ENCODE peak calls at places on chromosomes 1 and 21, in four cellular contexts. S, E, I and A are unnamed samples.

GRCh38 chr1:75587692-75588091 is 23.2 kb downstream of the SLC44A5 start:
- DNase-seq in S (no peak), E (no peak), I (no peak), A (no peak)

GRCh38 chr1:197913495-197914276 is 3.5 kb upstream of the LHX9 start:
- DNase-seq in S (no peak), E (no peak), I (no peak), A (peak; percentile 28)

GRCh38 chr1:22794691-22795090 is 84.1 kb downstream of the EPHB2 start:
- DNase-seq in S (no peak), E (no peak), I (no peak), A (no peak)

GRCh38 chr1:111486431-111486830 is 12.6 kb downstream of the C1orf162 start:
- DNase-seq in S (no peak), E (no peak), I (no peak), A (no peak)

GRCh38 chr21:43333301-43334062 is 93.4 kb downstream of the SIK1 start:
- DNase-seq in S (peak; percentile 41), E (peak; percentile 64), I (no peak), A (peak; percentile 12)

GRCh38 chr1:41500378-41500777 is 15.9 kb upstream of the EDN2 start:
- DNase-seq in S (no peak), E (peak; percentile 71), I (no peak), A (no peak)

GRCh38 chr1:89261926-89262540 is 10.6 kb downstream of the GBP5 start:
- DNase-seq in S (no peak), E (no peak), I (no peak), A (no peak)

GRCh38 chr1:48674641-48675040 is 102.0 kb downstream of the BEND5 start:
- DNase-seq in S (no peak), E (no peak), I (peak; percentile 79), A (no peak)

GRCh38 chr21:28111151-28111619 is 881.5 kb downstream of the LTN1 start:
- DNase-seq in S (no peak), E (no peak), I (no peak), A (no peak)

GRCh38 chr1:10168912-10169514 is 41.4 kb upstream of the KIF1B start:
- DNase-seq in S (no peak), E (no peak), I (no peak), A (no peak)

GRCh38 chr1:246483204-246483933 is 23.7 kb downstream of the SMYD3 start:
- DNase-seq in S (no peak), E (no peak), I (no peak), A (no peak)

GRCh38 chr1:41662656-41663437 is 178.4 kb upstream of the EDN2 start:
- DNase-seq in S (peak; percentile 31), E (no peak), I (peak; percentile 22), A (peak; percentile 67)

GRCh38 chr1:84959294-84959693 is 37.6 kb downstream of the MCOLN2 start:
- DNase-seq in S (no peak), E (no peak), I (no peak), A (no peak)

GRCh38 chr21:33754493-33754892 is 112.2 kb downstream of the ITSN1 start:
- DNase-seq in S (no peak), E (no peak), I (no peak), A (no peak)

GRCh38 chr1:66446261-66447001 is 87.5 kb upstream of the SGIP1 start:
- DNase-seq in S (peak; percentile 15), E (no peak), I (peak; percentile 78), A (no peak)

GRCh38 chr21:36486246-36486645 is 6.3 kb upstream of the CLDN14 start:
- DNase-seq in S (no peak), E (no peak), I (no peak), A (no peak)

GRCh38 chr21:42047821-42048613 is 23.1 kb upstream of the UMODL1 start:
- DNase-seq in S (no peak), E (no peak), I (peak; percentile 18), A (no peak)

GRCh38 chr1:169595764-169596711 is 9.8 kb upstream of the F5 start:
- DNase-seq in S (peak; percentile 41), E (no peak), I (peak; percentile 35), A (no peak)

GRCh38 chr1:235408503-235408960 is 41.3 kb downstream of the TBCE start:
- DNase-seq in S (no peak), E (no peak), I (no peak), A (no peak)

GRCh38 chr1:244599937-244600350 is 53.0 kb upstream of the DESI2 start:
- DNase-seq in S (no peak), E (no peak), I (peak; percentile 68), A (no peak)

GRCh38 chr21:31184462-31184861 is 146.2 kb upstream of the KRTAP19-8 start:
- DNase-seq in S (no peak), E (no peak), I (peak; percentile 28), A (no peak)

GRCh38 chr1:180507826-180508724 is 5.7 kb upstream of the ACBD6 start:
- DNase-seq in S (no peak), E (no peak), I (peak; percentile 40), A (no peak)

GRCh38 chr1:8814870-8815269 is 2.6 kb downstream of the RERE start:
- DNase-seq in S (no peak), E (no peak), I (no peak), A (peak; percentile 37)

GRCh38 chr1:7644906-7645750 is 126.0 kb upstream of the VAMP3 start:
- DNase-seq in S (no peak), E (peak; percentile 80), I (no peak), A (no peak)

GRCh38 chr1:44786138-44786840 is 1.7 kb downstream of the BEST4 start:
- DNase-seq in S (peak; percentile 82), E (peak; percentile 87), I (peak; percentile 53), A (peak; percentile 82)

GRCh38 chr1:205998457-205999241 is 4.5 kb downstream of the RAB7B start:
- DNase-seq in S (no peak), E (no peak), I (no peak), A (no peak)

GRCh38 chr1:151222130-151222529 is 23.8 kb downstream of the PIP5K1A start:
- DNase-seq in S (no peak), E (no peak), I (no peak), A (no peak)

GRCh38 chr1:178189814-178190213 is 95.9 kb downstream of the RASAL2 start:
- DNase-seq in S (no peak), E (no peak), I (peak; percentile 74), A (peak; percentile 32)

GRCh38 chr1:202161151-202162048 is 998 bp upstream of the PTPN7 start:
- DNase-seq in S (no peak), E (no peak), I (peak; percentile 60), A (no peak)

GRCh38 chr1:227899141-227899819 is 48.5 kb downstream of the WNT9A start:
- DNase-seq in S (no peak), E (peak; percentile 47), I (no peak), A (peak; percentile 13)

GRCh38 chr1:199041173-199041914 is 402.5 kb downstream of the PTPRC start:
- DNase-seq in S (no peak), E (no peak), I (peak; percentile 99), A (no peak)

GRCh38 chr1:220363196-220363831 is 91.1 kb upstream of the RAB3GAP2 start:
- DNase-seq in S (no peak), E (no peak), I (no peak), A (no peak)

DNA sequence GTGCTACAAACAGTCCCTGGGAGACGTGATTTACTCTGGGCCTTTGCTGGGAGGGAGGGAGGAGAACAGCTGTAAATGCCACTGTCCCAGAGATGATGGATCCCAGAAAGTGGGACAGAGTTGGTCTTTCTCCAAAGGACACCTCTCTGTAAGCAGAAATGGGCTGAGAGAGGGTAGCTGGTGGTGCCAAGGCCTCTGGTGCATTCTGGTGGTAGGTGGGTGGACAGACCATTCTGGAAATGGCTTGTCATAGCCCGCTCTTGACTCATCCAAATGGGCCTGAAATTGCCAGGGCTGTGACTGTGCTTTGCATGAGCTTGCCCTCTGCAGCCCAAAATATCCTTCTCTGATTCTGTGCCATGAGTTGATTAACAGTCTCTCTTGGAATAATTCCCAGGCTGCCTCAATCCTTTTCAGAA is 36.1 kb downstream of the CCDC185 start:
- DNase-seq in S (no peak), E (no peak), I (no peak), A (no peak)
- TF ChIP-seq CTCF in S (no peak), E (no peak), I (no peak), A (no peak)

GRCh38 chr1:55575571-55576279 is 360.6 kb upstream of the USP24 start:
- DNase-seq in S (no peak), E (no peak), I (no peak), A (no peak)
- TF ChIP-seq CTCF in S (no peak), E (no peak), I (no peak), A (no peak)

GRCh38 chr1:113027449-113027848 is 45.5 kb upstream of the LRIG2 start:
- DNase-seq in S (no peak), E (no peak), I (no peak), A (no peak)

GRCh38 chr1:113027008-113027407 is 46.0 kb upstream of the LRIG2 start:
- DNase-seq in S (no peak), E (no peak), I (no peak), A (no peak)

GRCh38 chr1:113018911-113019310 is 54.1 kb upstream of the LRIG2 start:
- DNase-seq in S (no peak), E (no peak), I (no peak), A (no peak)

DNA sequence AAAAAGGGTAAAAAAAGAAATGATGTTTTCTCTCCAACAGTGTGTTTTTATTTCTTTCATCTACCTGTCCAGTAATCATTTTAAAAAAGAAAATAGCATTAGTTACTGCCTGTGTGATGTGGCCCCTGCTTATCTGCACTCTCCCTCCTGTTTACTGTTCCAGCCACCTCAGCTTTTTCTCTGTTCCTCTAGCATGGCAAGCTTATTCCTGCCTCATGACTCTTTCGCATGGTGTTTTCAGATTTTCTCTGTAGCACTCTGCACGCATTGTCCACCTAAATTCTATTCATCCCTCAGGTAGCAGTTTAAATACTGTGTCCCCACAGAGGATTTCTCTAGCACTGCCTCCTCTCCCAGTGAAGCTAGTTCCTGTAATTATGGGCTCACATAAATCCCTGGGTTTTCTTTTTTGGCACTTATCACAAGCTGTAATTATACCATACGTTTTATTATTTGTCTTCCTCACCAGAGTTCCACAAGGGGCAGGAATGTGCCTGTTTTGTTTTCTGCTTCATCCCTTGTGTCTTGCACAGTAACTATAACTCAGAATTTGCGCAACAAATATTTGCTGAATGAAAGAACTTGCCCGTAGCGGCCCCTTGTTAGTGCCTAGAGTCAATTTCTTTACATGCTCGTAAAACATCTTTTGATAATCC is 51.4 kb upstream of the LRIG2 start:
- DNase-seq in S (no peak), E (no peak), I (peak; percentile 25), A (no peak)
- TF ChIP-seq CTCF in S (no peak), E (no peak), I (no peak), A (no peak)

GRCh38 chr1:185238447-185238846 is 78.6 kb downstream of the IVNS1ABP start:
- DNase-seq in S (no peak), E (no peak), I (peak; percentile 14), A (no peak)
- TF ChIP-seq CTCF in S (no peak), E (peak; percentile 44), I (peak; percentile 5), A (no peak)

GRCh38 chr1:211155040-211155439 is 21.1 kb upstream of the KCNH1 start:
- DNase-seq in S (no peak), E (no peak), I (no peak), A (no peak)
- TF ChIP-seq CTCF in S (no peak), E (no peak), I (no peak), A (no peak)